ENCODE peak calls at places on chromosomes 16 and 17, in six cellular contexts. Y is testis, D is heart right ventricle, E is aorta, S is MM.1S, F is OCI-LY7. J is an unnamed sample. For H3K4me1, the result is how much of the 10 kb centered on the place peaks cover.

GRCh38 chr16:454397-454940 is 29.0 kb downstream of the RAB11FIP3 start:
- DNase-seq in S (no peak), Y (no peak), D (no peak), F (no peak), E (no peak), J (no peak)

GRCh38 chr17:80983545-80983944 is 8.1 kb upstream of the CHMP6 start:
- DNase-seq in F (no peak), Y (no peak), D (no peak), S (no peak), E (no peak), J (no peak)

GRCh38 chr17:62597920-62598319 is 29.6 kb upstream of the MRC2 start:
- DNase-seq in E (no peak), D (no peak), F (no peak), Y (peak), S (no peak), J (no peak)

GRCh38 chr16:58324792-58325191 is 30.0 kb upstream of the PRSS54 start:
- DNase-seq in F (no peak), Y (no peak), S (no peak), E (no peak), D (no peak), J (no peak)

GRCh38 chr17:73191443-73192218 is 1.2 kb upstream of the COG1 start:
- DNase-seq in Y (peak), E (peak), F (peak), S (peak), D (peak), J (peak)

GRCh38 chr17:66602659-66603363 is 232.1 kb upstream of the CACNG5 start:
- DNase-seq in S (no peak), Y (no peak), F (no peak), E (no peak), D (no peak), J (no peak)

GRCh38 chr17:51439395-51440229 is 179.3 kb downstream of the UTP18 start:
- DNase-seq in S (no peak), D (no peak), F (no peak), Y (no peak), E (no peak), J (no peak)

GRCh38 chr17:8912060-8912981 is 44.8 kb upstream of the PIK3R6 start:
- DNase-seq in E (no peak), F (no peak), Y (no peak), D (no peak), S (no peak), J (no peak)

GRCh38 chr16:2838928-2839327 is 8.8 kb downstream of the ZG16B start:
- DNase-seq in F (peak), Y (peak), D (peak), E (peak), S (peak), J (peak)

GRCh38 chr17:60164697-60165096 is 14.9 kb downstream of the CA4 start:
- DNase-seq in D (no peak), Y (no peak), S (no peak), E (no peak), F (no peak), J (no peak)

GRCh38 chr16:64626771-64627170 is 495.1 kb downstream of the CDH11 start:
- DNase-seq in Y (no peak), S (no peak), D (no peak), E (no peak), F (no peak), J (no peak)

GRCh38 chr17:18963126-18964017 is 11.4 kb downstream of the SLC5A10 start:
- DNase-seq in F (no peak), E (peak), Y (no peak), S (no peak), D (no peak), J (no peak)

GRCh38 chr16:88700636-88701482 is 5.3 kb downstream of the RNF166 start:
- DNase-seq in E (peak), Y (peak), S (peak), D (peak), F (peak), J (peak)

GRCh38 chr16:25081702-25082101 is 29.8 kb upstream of the LCMT1 start:
- DNase-seq in Y (no peak), D (no peak), E (no peak), S (no peak), F (no peak), J (no peak)

GRCh38 chr16:24737391-24737871 is 8.0 kb downstream of the TNRC6A start:
- DNase-seq in Y (no peak), E (no peak), D (no peak), S (no peak), F (no peak), J (no peak)

GRCh38 chr16:57178793-57179212 is 7.0 kb downstream of the PSME3IP1 start:
- DNase-seq in S (no peak), F (no peak), Y (no peak), D (no peak), E (no peak), J (no peak)

GRCh38 chr16:57899771-57900661 is 70.9 kb downstream of the CNGB1 start:
- DNase-seq in S (peak), Y (peak), E (peak), D (peak), F (peak), J (peak)

GRCh38 chr16:68369697-68370096 is 58.9 kb downstream of the PRMT7 start:
- DNase-seq in E (peak), S (peak), D (no peak), F (no peak), Y (no peak), J (no peak)

GRCh38 chr17:31787857-31788570 is 71.0 kb downstream of the COPRS start:
- DNase-seq in E (peak), Y (no peak), D (no peak), S (no peak), F (no peak), J (no peak)

GRCh38 chr17:61583242-61583641 is 7.8 kb downstream of the NACA2 start:
- DNase-seq in F (peak), Y (no peak), S (peak), D (no peak), E (no peak), J (no peak)

GRCh38 chr16:83793179-83793578 is 14.6 kb upstream of the HSBP1 start:
- DNase-seq in Y (no peak), D (no peak), S (no peak), F (no peak), E (no peak), J (no peak)

GRCh38 chr17:69414408-69415274 is at the start of gene MAP2K6:
- DNase-seq in Y (peak), S (peak), F (peak), D (peak), E (peak), J (peak)

GRCh38 chr16:66373667-66374066 is 7.2 kb downstream of the CDH5 start:
- DNase-seq in F (no peak), E (no peak), Y (no peak), D (no peak), S (no peak), J (no peak)
- H3K4me1 ChIP-seq in F (under half), E (under half), Y (under half), D (under half), S (under half), J (under half)

GRCh38 chr16:66996324-66996982 is 8.1 kb downstream of the CES4A start:
- DNase-seq in S (no peak), Y (no peak), E (peak), D (no peak), F (no peak), J (no peak)
- H3K27ac ChIP-seq in S (no peak), Y (no peak), E (peak), D (peak), F (no peak), J (no peak)

GRCh38 chr16:72295914-72296313 is 124.0 kb upstream of the PMFBP1 start:
- DNase-seq in S (no peak), Y (no peak), F (no peak), D (no peak), E (no peak), J (no peak)

GRCh38 chr16:72301416-72302048 is 129.6 kb upstream of the PMFBP1 start:
- DNase-seq in F (no peak), S (no peak), E (no peak), D (no peak), Y (no peak), J (no peak)

GRCh38 chr16:72300892-72301291 is 128.9 kb upstream of the PMFBP1 start:
- DNase-seq in Y (no peak), S (no peak), F (no peak), E (no peak), D (no peak), J (no peak)

GRCh38 chr16:72299684-72300243 is 127.8 kb upstream of the PMFBP1 start:
- DNase-seq in Y (no peak), S (no peak), E (no peak), F (no peak), D (no peak), J (no peak)

DNA sequence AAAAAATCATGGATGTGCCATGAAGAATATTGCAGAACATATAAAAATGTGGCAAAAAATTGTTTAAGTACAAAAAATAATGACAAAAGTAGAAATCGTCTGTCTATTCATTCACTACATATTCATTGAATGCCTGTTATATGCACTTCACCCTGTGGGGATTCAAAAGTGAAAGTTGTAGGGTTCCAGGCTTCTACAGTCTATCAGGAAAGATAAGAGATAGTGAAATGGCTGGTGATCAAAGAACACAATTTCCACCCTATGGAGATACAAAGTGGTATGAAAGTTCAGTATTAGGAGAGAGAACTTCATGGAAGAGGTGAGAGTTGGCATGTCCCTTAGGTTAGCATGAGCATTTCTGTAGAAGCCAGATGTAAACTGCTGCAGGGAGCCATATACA is 127.0 kb upstream of the PMFBP1 start:
- DNase-seq in E (no peak), Y (no peak), F (no peak), D (no peak), S (no peak), J (no peak)
- H3K4me1 ChIP-seq in E (under half), Y (under half), F (under half), D (under half), S (under half), J (under half)

GRCh38 chr16:75351183-75351582 is 82.1 kb downstream of the CFDP1 start:
- DNase-seq in D (no peak), E (no peak), Y (no peak), F (no peak), S (no peak), J (no peak)
- H3K27ac ChIP-seq in D (no peak), E (no peak), Y (no peak), F (no peak), S (no peak), J (no peak)

GRCh38 chr17:6525111-6525510 is 31.2 kb downstream of the PITPNM3 start:
- DNase-seq in E (no peak), D (no peak), F (no peak), S (no peak), Y (no peak), J (no peak)
- H3K4me1 ChIP-seq in E (under half), D (under half), F (under half), S (under half), Y (under half), J (under half)

GRCh38 chr17:13421581-13421980 is 180.1 kb downstream of the HS3ST3A1 start:
- DNase-seq in Y (no peak), E (no peak), F (no peak), D (no peak), S (no peak), J (no peak)

GRCh38 chr17:13417551-13417950 is 184.2 kb downstream of the HS3ST3A1 start:
- DNase-seq in S (no peak), E (no peak), Y (no peak), D (no peak), F (no peak), J (no peak)

GRCh38 chr17:13419676-13420075 is 182.1 kb downstream of the HS3ST3A1 start:
- DNase-seq in S (no peak), F (no peak), E (no peak), Y (no peak), D (no peak), J (no peak)

GRCh38 chr17:13418891-13419290 is 182.8 kb downstream of the HS3ST3A1 start:
- DNase-seq in D (no peak), Y (no peak), F (no peak), E (no peak), S (no peak), J (no peak)

DNA sequence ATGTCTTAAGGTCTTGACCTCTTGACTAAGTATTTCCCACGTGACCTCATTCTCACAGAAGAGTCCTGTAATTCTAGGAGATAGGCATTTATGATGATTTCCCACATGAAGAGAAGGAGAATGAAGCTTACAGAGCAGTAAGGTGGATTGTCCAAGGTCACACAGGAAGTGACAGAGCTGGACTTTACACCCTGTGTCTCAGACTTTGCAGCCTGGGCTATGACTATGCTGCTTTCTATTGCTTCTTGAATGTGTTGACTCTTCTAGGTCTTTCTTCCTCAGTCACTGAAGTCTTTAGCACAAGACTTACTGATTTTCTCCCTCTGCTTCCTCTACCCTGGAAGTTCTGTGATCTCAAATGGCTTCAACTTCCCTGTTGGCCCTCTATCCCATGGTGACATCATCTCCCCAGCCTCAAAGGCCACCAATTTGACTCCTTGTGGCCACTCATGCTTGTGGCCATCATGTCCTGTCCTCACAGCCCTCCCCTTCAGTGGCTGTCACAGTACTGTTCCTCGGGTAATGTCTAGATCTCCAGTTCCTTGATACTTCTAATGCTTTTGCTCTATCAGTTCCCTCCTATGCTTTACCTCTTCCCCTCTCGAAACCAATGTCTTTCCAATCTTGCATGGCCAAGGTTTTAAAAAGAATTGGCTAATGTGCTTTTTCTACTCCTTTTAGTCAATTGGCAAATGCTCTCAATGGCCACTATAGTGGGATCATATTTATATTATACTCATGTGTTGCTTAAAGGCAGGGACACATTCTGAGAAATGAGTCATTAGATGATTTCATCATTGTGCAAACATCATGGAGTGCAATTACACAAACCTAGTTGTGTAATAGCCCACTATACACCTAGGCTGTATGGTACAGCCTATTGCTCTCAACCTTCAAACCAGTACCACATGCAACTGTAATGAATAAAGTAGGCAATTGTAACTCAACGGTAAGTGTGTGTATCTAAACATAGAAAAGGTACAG is 181.1 kb downstream of the HS3ST3A1 start:
- DNase-seq in D (no peak), F (no peak), S (no peak), Y (no peak), E (no peak), J (no peak)
- H3K27ac ChIP-seq in D (no peak), F (no peak), S (no peak), Y (no peak), E (no peak), J (no peak)

J was measured in naive thymus-derived CD4-positive, alpha-beta T cell.